ENCODE peak calls at places on chromosomes 7 and 10, in six cellular contexts. G, V, L, K, U and O are unnamed samples.

GRCh38 chr7:122616951-122617350 is 82.0 kb downstream of the RNF133 start:
- DNase-seq in G (no peak), V (no peak), L (no peak), K (no peak), U (no peak), O (no peak)

GRCh38 chr10:125661942-125662515 is 20.9 kb downstream of the TEX36 start:
- DNase-seq in G (no peak), V (no peak), L (peak), K (peak), U (no peak), O (no peak)

GRCh38 chr7:155296788-155297516 is 726 bp upstream of the INSIG1 start:
- DNase-seq in G (peak), V (peak), L (peak), K (peak), U (no peak), O (peak)

GRCh38 chr7:90178592-90179279 is 24.5 kb downstream of the STEAP1 start:
- DNase-seq in G (no peak), V (no peak), L (peak), K (peak), U (no peak), O (no peak)

GRCh38 chr7:139075031-139075652 is 34.4 kb downstream of the ZC3HAV1 start:
- DNase-seq in G (peak), V (no peak), L (peak), K (peak), U (peak), O (peak)

GRCh38 chr10:5165738-5166137 is 19.2 kb downstream of the AKR1C8 start:
- DNase-seq in G (no peak), V (no peak), L (peak), K (peak), U (no peak), O (peak)

GRCh38 chr7:45702751-45703150 is 128.6 kb downstream of the ADCY1 start:
- DNase-seq in G (no peak), V (peak), L (no peak), K (no peak), U (no peak), O (no peak)

GRCh38 chr10:101939273-101939635 is 95.7 kb upstream of the KCNIP2 start:
- DNase-seq in G (no peak), V (no peak), L (peak), K (peak), U (no peak), O (no peak)

GRCh38 chr10:113053091-113053490 is 103.0 kb downstream of the TCF7L2 start:
- DNase-seq in G (no peak), V (no peak), L (no peak), K (no peak), U (no peak), O (no peak)

GRCh38 chr10:85012305-85012704 is 683.9 kb downstream of the CCSER2 start:
- DNase-seq in G (no peak), V (no peak), L (no peak), K (no peak), U (no peak), O (no peak)

GRCh38 chr7:71615017-71615416 is 483.1 kb downstream of the GALNT17 start:
- DNase-seq in G (no peak), V (no peak), L (no peak), K (no peak), U (no peak), O (no peak)

GRCh38 chr10:82160291-82160690 is 285.3 kb downstream of the NRG3 start:
- DNase-seq in G (no peak), V (no peak), L (no peak), K (no peak), U (no peak), O (no peak)

GRCh38 chr10:4271193-4271592 is 486.2 kb upstream of the KLF6 start:
- DNase-seq in G (no peak), V (no peak), L (no peak), K (no peak), U (no peak), O (no peak)

GRCh38 chr10:77279207-77279606 is 358.4 kb downstream of the KCNMA1 start:
- DNase-seq in G (peak), V (no peak), L (peak), K (no peak), U (no peak), O (no peak)

GRCh38 chr7:92763636-92764423 is 72.5 kb downstream of the CDK6 start:
- DNase-seq in G (no peak), V (no peak), L (peak), K (peak), U (peak), O (peak)

GRCh38 chr7:129855234-129855673 is 97.5 kb downstream of the UBE2H start:
- DNase-seq in G (no peak), V (no peak), L (peak), K (no peak), U (no peak), O (no peak)

GRCh38 chr10:22805304-22805703 is 90.9 kb upstream of the PIP4K2A start:
- DNase-seq in G (no peak), V (no peak), L (peak), K (no peak), U (no peak), O (peak)

GRCh38 chr10:107490389-107490788 is 325.9 kb upstream of the SORCS1 start:
- DNase-seq in G (no peak), V (no peak), L (no peak), K (no peak), U (no peak), O (no peak)

GRCh38 chr7:42893341-42894242 is 18.3 kb downstream of the C7orf25 start:
- DNase-seq in G (no peak), V (no peak), L (no peak), K (no peak), U (no peak), O (no peak)

GRCh38 chr7:50418086-50418515 is 32.0 kb downstream of the FIGNL1 start:
- DNase-seq in G (peak), V (peak), L (peak), K (peak), U (peak), O (peak)

GRCh38 chr7:157670490-157671357 is 333.9 kb downstream of the DNAJB6 start:
- DNase-seq in G (no peak), V (no peak), L (no peak), K (no peak), U (no peak), O (no peak)

GRCh38 chr10:110007171-110007700 is 548 bp upstream of the ADD3 start:
- DNase-seq in G (no peak), V (no peak), L (peak), K (peak), U (no peak), O (no peak)

GRCh38 chr10:113445736-113446135 is 107.1 kb upstream of the HABP2 start:
- DNase-seq in G (no peak), V (no peak), L (no peak), K (no peak), U (no peak), O (no peak)

GRCh38 chr10:33813871-33814270 is 479.4 kb upstream of the NRP1 start:
- DNase-seq in G (no peak), V (no peak), L (no peak), K (no peak), U (no peak), O (no peak)

GRCh38 chr10:12181065-12181775 is 14.5 kb downstream of the NUDT5 start:
- DNase-seq in G (no peak), V (peak), L (no peak), K (no peak), U (no peak), O (no peak)

GRCh38 chr7:55573234-55573504 is 867 bp upstream of the VOPP1 start:
- DNase-seq in G (no peak), V (no peak), L (no peak), K (no peak), U (no peak), O (no peak)

GRCh38 chr7:148108381-148108780 is 482.2 kb upstream of the C7orf33 start:
- DNase-seq in G (no peak), V (no peak), L (no peak), K (no peak), U (no peak), O (no peak)

GRCh38 chr7:155306677-155307470 is 9.2 kb downstream of the INSIG1 start:
- DNase-seq in G (no peak), V (no peak), L (no peak), K (no peak), U (no peak), O (no peak)

GRCh38 chr10:130804778-130805634 is 506.5 kb downstream of the TCERG1L start:
- DNase-seq in G (no peak), V (no peak), L (no peak), K (no peak), U (no peak), O (no peak)

GRCh38 chr10:5961405-5962100 is 15.8 kb downstream of the IL15RA start:
- DNase-seq in G (no peak), V (no peak), L (no peak), K (no peak), U (no peak), O (no peak)

GRCh38 chr7:127782075-127782474 is 130.1 kb downstream of the SND1 start:
- DNase-seq in G (no peak), V (no peak), L (no peak), K (no peak), U (no peak), O (no peak)

DNA sequence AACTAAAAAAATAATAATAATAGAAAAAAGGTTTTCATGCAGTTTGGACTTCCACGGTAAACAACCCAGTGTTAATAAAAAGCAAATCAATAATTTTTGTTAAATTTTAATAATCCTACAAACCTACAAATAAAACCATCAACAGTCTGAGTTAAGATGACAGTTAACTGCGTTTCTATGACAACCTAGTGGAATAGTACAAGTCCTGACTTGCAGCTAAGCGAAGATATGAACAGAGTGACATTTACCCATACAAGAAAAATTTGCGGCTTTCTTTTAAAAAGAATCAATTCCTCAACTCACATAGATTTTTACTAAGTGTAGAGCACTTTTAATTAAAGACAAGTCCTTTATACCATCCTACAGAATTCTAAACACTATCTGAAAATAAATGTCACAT is 35.6 kb downstream of the VPS41 start:
- DNase-seq in G (no peak), V (no peak), L (no peak), K (no peak), U (no peak), O (no peak)
- TF ChIP-seq POLR2A in G (no peak), V (no peak), L (no peak), K (no peak), U (no peak), O (no peak)

DNA sequence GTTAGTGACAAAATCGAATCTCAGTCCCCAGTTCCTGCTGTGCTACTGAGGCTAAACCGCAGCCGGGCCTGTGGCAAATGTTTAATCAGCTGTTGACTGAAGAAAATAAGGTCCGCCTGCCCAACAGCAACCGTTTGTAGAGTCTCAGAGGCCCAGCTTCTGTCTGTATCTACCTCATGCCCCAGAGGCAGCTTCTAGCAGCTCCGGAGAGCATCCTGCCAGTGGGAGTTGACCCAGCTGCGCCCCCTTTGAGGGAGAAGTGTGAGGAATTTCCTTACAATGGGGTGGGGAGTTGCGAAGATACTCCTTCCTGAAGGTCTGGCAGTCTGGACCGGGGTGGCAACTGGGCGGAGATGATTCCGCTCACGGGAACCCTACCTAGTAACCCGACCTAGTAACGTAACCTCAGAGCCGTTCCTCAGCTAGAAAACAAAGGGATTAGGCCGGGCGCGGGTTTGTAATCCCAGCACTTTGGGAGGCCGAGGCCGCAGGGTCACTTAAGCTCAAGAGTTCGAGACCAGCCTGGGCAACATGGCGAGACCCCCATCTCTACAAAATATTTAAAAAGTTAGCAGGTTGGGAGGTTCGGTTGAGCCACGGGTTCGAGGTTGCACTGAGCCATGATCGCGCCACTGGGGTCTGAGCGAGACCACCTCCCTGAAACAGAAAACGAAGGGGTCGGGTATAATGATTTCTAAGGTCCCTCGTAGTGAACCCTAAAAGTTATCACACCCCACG is 846 bp upstream of the ZNF775 start:
- DNase-seq in G (peak), V (peak), L (peak), K (peak), U (peak), O (peak)
- TF ChIP-seq POLR2A in G (no peak), V (no peak), L (no peak), K (peak), U (peak), O (no peak)

GRCh38 chr7:81407094-81407493 is 362.8 kb downstream of the HGF start:
- DNase-seq in G (no peak), V (no peak), L (peak), K (no peak), U (no peak), O (no peak)
- TF ChIP-seq POLR2A in G (no peak), V (no peak), L (no peak), K (no peak), U (no peak), O (no peak)

GRCh38 chr7:131105294-131105802 is 222.3 kb upstream of the MKLN1 start:
- DNase-seq in G (no peak), V (no peak), L (peak), K (peak), U (no peak), O (no peak)

GRCh38 chr7:131104611-131105293 is 222.9 kb upstream of the MKLN1 start:
- DNase-seq in G (no peak), V (no peak), L (peak), K (no peak), U (no peak), O (no peak)

GRCh38 chr7:131107343-131108211 is 220.1 kb upstream of the MKLN1 start:
- DNase-seq in G (peak), V (peak), L (peak), K (peak), U (no peak), O (peak)

GRCh38 chr7:131106681-131107342 is 220.9 kb upstream of the MKLN1 start:
- DNase-seq in G (peak), V (peak), L (no peak), K (peak), U (no peak), O (peak)

GRCh38 chr7:131105803-131106680 is 221.6 kb upstream of the MKLN1 start:
- DNase-seq in G (peak), V (peak), L (peak), K (peak), U (no peak), O (peak)
- TF ChIP-seq POLR2A in G (peak), V (peak), L (peak), K (no peak), U (no peak), O (peak)